ENCODE peak calls at places on chromosomes 11 and 22, in six cellular contexts. K, O, Q, S, F and C are unnamed samples.
A peak's percentile ranks its signal among the peaks of the same experiment; 100 is the strongest.

GRCh38 chr22:35437038-35437437 is 37.1 kb downstream of the MCM5 start:
- DNase-seq in F (no peak), K (no peak), O (no peak), S (peak; percentile 54), Q (no peak), C (no peak)

GRCh38 chr22:43289976-43290663 is 53.1 kb downstream of the SCUBE1 start:
- DNase-seq in F (no peak), K (peak; percentile 43), Q (no peak), S (peak; percentile 54), O (peak; percentile 76), C (peak; percentile 83)

GRCh38 chr11:121351089-121351488 is 58.5 kb downstream of the SC5D start:
- DNase-seq in S (no peak), K (no peak), Q (no peak), F (no peak), O (no peak), C (no peak)

GRCh38 chr22:46707305-46707704 is 30.7 kb downstream of the CERK start:
- DNase-seq in K (no peak), S (no peak), O (no peak), Q (no peak), F (no peak), C (peak; percentile 30)

GRCh38 chr11:127670372-127670771 is 669.8 kb upstream of the KIRREL3 start:
- DNase-seq in K (no peak), O (no peak), S (no peak), F (no peak), Q (no peak), C (no peak)

GRCh38 chr11:73157141-73158010 is 15.3 kb upstream of the FCHSD2 start:
- DNase-seq in F (peak; percentile 35), K (no peak), S (peak; percentile 21), O (peak; percentile 87), Q (no peak), C (peak; percentile 89)

GRCh38 chr11:44627911-44628729 is 62.7 kb downstream of the CD82 start:
- DNase-seq in S (peak; percentile 92), O (peak; percentile 91), Q (no peak), K (peak; percentile 32), F (peak; percentile 53), C (peak; percentile 84)

GRCh38 chr11:88250566-88251080 is 75.4 kb upstream of the RAB38 start:
- DNase-seq in O (no peak), K (no peak), Q (no peak), S (no peak), F (no peak), C (no peak)

GRCh38 chr11:63805844-63806415 is 7.3 kb upstream of the SPINDOC start:
- DNase-seq in O (peak; percentile 78), Q (no peak), K (no peak), S (no peak), F (no peak), C (no peak)

GRCh38 chr22:27381552-27381951 is 420.0 kb downstream of the MN1 start:
- DNase-seq in S (no peak), Q (no peak), K (no peak), F (no peak), O (no peak), C (no peak)

GRCh38 chr11:60169264-60169915 is 13.5 kb downstream of the MS4A6A start:
- DNase-seq in K (no peak), O (no peak), Q (peak; percentile 27), F (peak; percentile 52), S (no peak), C (no peak)

GRCh38 chr11:26219506-26220117 is 112.3 kb upstream of the ANO3 start:
- DNase-seq in S (no peak), O (no peak), F (no peak), Q (no peak), K (no peak), C (no peak)

GRCh38 chr11:114522818-114523217 is 36.9 kb downstream of the NXPE1 start:
- DNase-seq in F (no peak), Q (no peak), K (no peak), S (no peak), O (no peak), C (no peak)

GRCh38 chr11:335779-336665 is 15.4 kb upstream of the IFITM3 start:
- DNase-seq in O (peak; percentile 64), S (no peak), K (no peak), Q (no peak), F (no peak), C (peak; percentile 69)

GRCh38 chr22:42172385-42173172 is 42.0 kb upstream of the CYP2D6 start:
- DNase-seq in Q (no peak), S (peak; percentile 56), K (no peak), F (peak; percentile 74), O (no peak), C (no peak)

GRCh38 chr11:30585892-30586250 is 282 bp downstream of the MPPED2 start:
- DNase-seq in K (no peak), O (peak; percentile 70), Q (no peak), S (peak; percentile 82), F (peak; percentile 9), C (peak; percentile 59)

GRCh38 chr11:30583505-30584280 is 2.5 kb downstream of the MPPED2 start:
- DNase-seq in F (peak; percentile 9), K (no peak), S (peak; percentile 32), O (peak; percentile 71), Q (no peak), C (peak; percentile 82)

GRCh38 chr11:30585067-30585891 is 874 bp downstream of the MPPED2 start:
- DNase-seq in K (no peak), Q (peak; percentile 44), O (peak; percentile 67), F (no peak), S (peak; percentile 79), C (peak; percentile 73)

GRCh38 chr11:30581646-30582045 is 4.5 kb downstream of the MPPED2 start:
- DNase-seq in S (no peak), K (no peak), Q (no peak), F (no peak), O (no peak), C (no peak)

DNA sequence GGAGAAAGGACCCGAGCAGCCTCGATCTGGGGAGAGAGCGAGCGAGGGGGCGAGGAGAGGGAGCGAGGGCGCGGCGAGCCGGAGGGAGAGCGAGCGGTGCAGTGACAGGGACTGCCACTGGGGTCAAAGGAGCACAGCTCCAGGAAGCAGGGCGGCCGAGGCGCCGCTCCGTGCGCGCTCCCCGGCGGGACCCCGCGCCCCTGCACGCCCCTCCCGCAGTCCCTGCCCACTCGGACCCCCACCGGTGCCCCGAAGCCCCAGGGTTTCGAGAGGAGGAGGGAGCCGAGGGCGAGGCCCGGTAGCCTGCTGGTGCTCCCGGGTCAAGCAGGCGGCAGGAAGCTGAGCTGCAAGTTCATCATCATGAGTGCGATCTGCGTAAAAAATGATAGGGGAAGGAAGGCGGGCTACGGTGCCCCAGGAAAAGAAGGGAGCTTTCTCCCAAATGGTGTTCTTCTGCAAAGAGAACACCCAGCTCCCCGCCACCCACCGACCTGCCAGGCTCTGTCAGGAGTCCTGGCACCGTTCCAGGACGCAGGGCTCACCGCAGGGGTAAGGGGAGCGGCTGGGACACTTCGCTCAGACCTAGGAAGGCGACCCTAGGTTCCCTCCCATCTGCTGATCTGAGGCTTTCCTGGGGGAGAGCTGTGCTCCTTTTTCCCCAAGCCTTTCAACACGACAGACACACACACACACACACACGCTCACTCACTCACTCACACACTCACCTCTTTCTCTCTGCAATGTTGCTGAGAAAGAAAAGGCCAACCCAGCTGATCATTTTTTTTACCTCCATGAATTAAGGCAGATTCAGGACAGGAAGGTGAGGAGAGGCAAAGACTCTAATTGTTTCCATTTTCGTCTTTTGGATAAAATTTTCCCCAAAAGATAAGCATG is at the start of gene MPPED2:
- DNase-seq in O (peak; percentile 65), S (peak; percentile 91), Q (peak; percentile 79), F (peak; percentile 25), K (no peak), C (peak; percentile 83)
- H3K27ac ChIP-seq in O (peak within 1 kb of the TSS; percentile 81), S (no peak within 1 kb of the TSS), Q (peak within 1 kb of the TSS; percentile 84), F (peak within 1 kb of the TSS; percentile 89), K (peak within 1 kb of the TSS; percentile 4), C (peak within 1 kb of the TSS; percentile 90)

GRCh38 chr11:96161271-96162089 is 181.5 kb downstream of the MAML2 start:
- DNase-seq in S (no peak), O (no peak), F (no peak), Q (no peak), K (no peak), C (no peak)
- H3K4me1 ChIP-seq in S (peaks cover 67% of the 10 kb centered on the region), O (no peaks in the 10 kb centered on the region), F (peaks cover 4% of the 10 kb centered on the region), Q (peaks cover 6% of the 10 kb centered on the region), K (peaks cover 50% of the 10 kb centered on the region), C (peaks cover 9% of the 10 kb centered on the region)

DNA sequence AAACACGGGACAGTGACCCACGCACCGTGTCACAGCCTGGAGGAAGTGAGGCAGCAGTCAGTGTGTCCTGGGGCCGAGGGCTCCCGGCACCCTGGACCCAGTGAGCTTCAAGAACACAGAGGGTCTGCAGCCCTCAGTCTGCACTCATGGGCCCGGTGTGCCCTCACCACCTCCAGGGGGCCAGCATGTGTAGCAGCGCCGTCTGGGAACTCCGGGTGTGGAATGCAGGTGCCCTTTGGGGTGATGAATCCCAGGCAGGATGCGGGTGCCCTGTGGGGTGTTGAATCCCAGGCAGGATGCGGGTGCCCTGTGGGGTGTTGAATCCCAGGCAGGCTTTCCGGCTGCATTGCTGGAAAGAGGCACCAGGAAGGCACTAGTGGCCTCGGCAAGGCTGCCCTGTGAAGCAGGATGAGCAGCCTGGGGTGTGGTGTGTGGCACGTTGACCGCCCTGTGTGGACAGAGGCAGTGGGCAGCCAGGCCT is 1399.9 kb downstream of the BRD1 start:
- DNase-seq in K (no peak), Q (no peak), F (no peak), O (peak; percentile 53), S (no peak), C (peak; percentile 71)
- H3K27me3 ChIP-seq in K (no peaks in the 10 kb centered on the region), Q (no peaks in the 10 kb centered on the region), F (no peaks in the 10 kb centered on the region), O (peaks cover 28% of the 10 kb centered on the region), S (peaks cover 7% of the 10 kb centered on the region), C (no peaks in the 10 kb centered on the region)

GRCh38 chr11:86519064-86519911 is 144.6 kb downstream of the CCDC81 start:
- DNase-seq in F (no peak), K (no peak), O (no peak), Q (no peak), S (no peak), C (no peak)
- H3K27ac ChIP-seq in F (peak overlapping the region; percentile 43), K (no peak overlapping the region), O (peak overlapping the region; percentile 52), Q (peak overlapping the region; percentile 5), S (peak overlapping the region; percentile 86), C (peak overlapping the region; percentile 48)

DNA sequence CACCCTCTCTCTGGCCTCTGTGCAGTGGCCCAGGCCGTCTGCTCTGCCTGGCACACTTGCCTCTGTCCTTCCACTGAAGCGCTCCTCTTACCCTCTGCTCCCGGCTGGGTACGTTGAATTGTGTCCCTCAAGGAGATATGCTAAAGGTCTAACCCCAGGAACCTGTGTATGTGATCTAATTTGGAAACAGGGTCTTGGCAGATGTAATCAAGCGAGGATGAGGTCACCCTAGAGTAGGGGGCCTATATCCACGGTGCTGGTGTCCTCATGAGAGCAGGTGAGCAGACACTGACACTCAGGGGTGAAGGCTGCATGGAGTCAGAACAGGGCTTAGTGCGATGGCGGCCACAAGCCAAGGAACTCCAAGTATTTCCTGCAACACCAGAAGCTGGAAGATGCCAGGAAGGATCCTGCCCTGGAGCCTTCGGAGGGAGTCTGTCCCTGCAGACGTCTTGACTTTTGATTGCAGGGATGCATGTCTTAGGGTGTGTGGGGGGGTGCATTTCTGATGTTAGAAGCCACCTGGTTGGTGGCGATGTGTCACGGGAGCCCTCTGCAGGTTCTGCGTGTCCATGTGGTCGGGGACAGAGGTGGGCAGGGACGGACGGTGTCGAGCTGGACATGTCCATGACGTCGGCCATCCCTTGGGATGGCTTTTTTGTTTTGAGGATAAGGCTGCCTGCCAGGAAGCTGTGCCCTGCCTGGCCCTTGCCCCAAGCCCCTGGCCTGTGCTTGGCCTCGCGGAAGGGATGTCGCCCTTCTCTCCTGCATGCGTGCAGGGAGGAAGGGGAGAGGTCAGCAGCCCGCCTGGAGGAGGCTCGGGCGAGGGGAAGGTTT is 68.6 kb downstream of the LRP5 start:
- DNase-seq in O (peak; percentile 82), Q (no peak), F (no peak), K (no peak), S (no peak), C (no peak)
- H3K4me1 ChIP-seq in O (no peaks in the 10 kb centered on the region), Q (peaks cover 16% of the 10 kb centered on the region), F (peaks cover 32% of the 10 kb centered on the region), K (peaks cover 52% of the 10 kb centered on the region), S (no peaks in the 10 kb centered on the region), C (peaks cover 2% of the 10 kb centered on the region)